ENCODE peak calls at places on chromosome 12, in five cellular contexts. G is fibroblast of lung, R is psoas muscle, Z is left ventricle myocardium inferior, L is body of pancreas. S is an unnamed sample.

GRCh38 chr12:30953257-30953656 is 26.7 kb downstream of the TSPAN11 start:
- DNase-seq in L (no peak), R (no peak), Z (no peak), G (no peak), S (no peak)

GRCh38 chr12:47264951-47265350 is 185.2 kb upstream of the AMIGO2 start:
- DNase-seq in R (no peak), G (no peak), Z (no peak), L (no peak), S (no peak)

GRCh38 chr12:116594325-116595038 is 35.3 kb downstream of the MAP1LC3B2 start:
- DNase-seq in R (no peak), L (no peak), G (no peak), Z (peak; percentile 49), S (peak; percentile 69)

GRCh38 chr12:69837191-69838085 is 12.4 kb downstream of the MYRFL start:
- DNase-seq in L (no peak), Z (no peak), R (no peak), G (no peak), S (no peak)

GRCh38 chr12:55515696-55516095 is 23.5 kb downstream of the OR6C68 start:
- DNase-seq in L (no peak), G (no peak), R (no peak), Z (no peak), S (no peak)

GRCh38 chr12:52389313-52390207 is 4.1 kb upstream of the KRT84 start:
- DNase-seq in Z (no peak), R (no peak), L (no peak), G (no peak), S (no peak)

GRCh38 chr12:117072106-117072505 is 27.1 kb downstream of the TESC start:
- DNase-seq in R (no peak), Z (no peak), L (no peak), G (no peak), S (no peak)

GRCh38 chr12:81819991-81820633 is 61.0 kb upstream of the PPFIA2 start:
- DNase-seq in Z (no peak), G (no peak), L (no peak), R (no peak), S (no peak)

GRCh38 chr12:67355428-67356385 is 86.5 kb downstream of the CAND1 start:
- DNase-seq in Z (no peak), G (peak; percentile 76), R (no peak), L (peak; percentile 53), S (peak; percentile 31)

GRCh38 chr12:68434391-68435007 is 102.3 kb upstream of the MDM1 start:
- DNase-seq in Z (no peak), L (no peak), R (no peak), G (no peak), S (no peak)

GRCh38 chr12:123986374-123986920 is 13.4 kb downstream of the ZNF664 start:
- DNase-seq in L (no peak), Z (no peak), R (no peak), G (no peak), S (no peak)

GRCh38 chr12:130246560-130246959 is 84.3 kb downstream of the FZD10 start:
- DNase-seq in R (no peak), Z (no peak), L (no peak), G (no peak), S (no peak)

GRCh38 chr12:125683748-125684381 is 618.6 kb downstream of the AACS start:
- DNase-seq in L (peak; percentile 66), G (no peak), R (no peak), Z (no peak), S (peak; percentile 57)

GRCh38 chr12:100897240-100897639 is 102.7 kb downstream of the ANO4 start:
- DNase-seq in L (no peak), Z (no peak), R (no peak), G (no peak), S (no peak)

GRCh38 chr12:117367006-117367638 is 5.7 kb upstream of the NOS1 start:
- DNase-seq in L (peak; percentile 89), Z (peak; percentile 30), R (peak; percentile 54), G (peak; percentile 63), S (no peak)

GRCh38 chr12:108320503-108321293 is 18.4 kb downstream of the CMKLR1 start:
- DNase-seq in L (no peak), Z (no peak), R (no peak), G (no peak), S (no peak)

GRCh38 chr12:125503128-125503527 is 437.9 kb downstream of the AACS start:
- DNase-seq in G (no peak), R (no peak), L (no peak), Z (no peak), S (no peak)

GRCh38 chr12:126704609-126705008 is 1562.4 kb upstream of the TMEM132C start:
- DNase-seq in L (no peak), R (no peak), Z (no peak), G (no peak), S (no peak)

GRCh38 chr12:110501378-110501721 is 561 bp downstream of the VPS29 start:
- DNase-seq in Z (no peak), G (peak; percentile 36), L (peak; percentile 66), R (peak; percentile 32), S (no peak)

GRCh38 chr12:129704232-129704830 is 199.5 kb downstream of the TMEM132D start:
- DNase-seq in R (no peak), G (no peak), Z (no peak), L (no peak), S (no peak)

GRCh38 chr12:99767809-99768208 is 120.3 kb downstream of the GARIN6 start:
- DNase-seq in Z (no peak), L (no peak), R (no peak), G (peak; percentile 42), S (no peak)

GRCh38 chr12:77746108-77746507 is 84.6 kb upstream of the NAV3 start:
- DNase-seq in Z (no peak), G (peak; percentile 50), R (no peak), L (no peak), S (no peak)

GRCh38 chr12:51980051-51980808 is 26.5 kb upstream of the TAMALIN start:
- DNase-seq in G (peak; percentile 71), L (peak; percentile 72), R (peak; percentile 55), Z (peak; percentile 63), S (peak; percentile 72)

GRCh38 chr12:91422811-91423210 is 240.2 kb upstream of the DCN start:
- DNase-seq in G (no peak), Z (no peak), R (no peak), L (no peak), S (no peak)

DNA sequence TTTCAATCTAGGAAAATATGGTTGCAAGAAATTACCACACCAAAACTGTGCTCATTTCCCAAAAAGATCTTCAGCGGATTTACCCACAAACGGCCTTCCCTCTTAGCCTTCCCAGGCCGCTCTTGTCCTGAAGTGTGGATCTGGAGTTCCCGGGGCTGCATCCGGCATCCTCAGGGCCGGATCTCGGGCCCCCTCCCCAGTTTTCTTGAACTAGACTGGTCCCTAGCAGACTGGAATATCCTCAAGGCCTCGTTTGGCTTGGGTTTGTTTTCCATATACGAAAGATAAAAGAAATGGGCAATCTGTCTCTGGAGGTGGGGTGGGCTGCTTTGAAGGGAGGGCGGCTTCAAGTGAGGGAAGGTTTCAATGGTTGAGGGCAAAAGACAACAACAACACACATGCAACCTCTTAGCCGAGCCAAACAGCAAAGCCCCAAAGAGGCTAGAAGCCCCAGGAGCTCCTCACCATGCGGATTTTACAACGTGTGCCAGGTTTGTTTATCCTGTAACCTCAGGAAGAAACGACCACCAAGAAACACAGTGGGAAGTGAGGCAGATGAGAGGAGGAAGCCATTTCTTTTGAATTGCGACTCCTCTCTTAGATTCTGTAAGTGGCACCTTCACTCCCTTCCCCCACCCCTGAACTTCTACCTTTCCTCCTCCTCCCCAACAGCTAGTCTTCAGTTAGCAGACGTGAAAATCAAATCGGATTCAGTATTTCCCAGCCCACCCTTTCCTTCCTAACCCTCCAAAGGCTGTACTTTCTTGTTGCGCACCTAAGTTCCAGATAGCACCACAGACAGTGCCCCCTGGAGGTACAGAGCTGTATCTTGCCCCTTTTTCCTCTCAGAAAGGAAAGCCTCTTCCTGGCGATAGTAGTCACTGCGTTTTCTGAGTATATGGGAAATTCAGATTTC is 2.6 kb downstream of the MYF6 start:
- DNase-seq in L (peak; percentile 15), R (no peak), G (no peak), Z (no peak), S (no peak)
- TF ChIP-seq CTCF in L (peak; percentile 35), R (peak; percentile 78), G (no peak), Z (peak; percentile 14), S (no peak)

GRCh38 chr12:113221997-113222729 is 899 bp downstream of the TPCN1 start:
- DNase-seq in G (no peak), Z (no peak), R (no peak), L (no peak), S (no peak)

GRCh38 chr12:113220593-113221180 is 577 bp upstream of the TPCN1 start:
- DNase-seq in R (no peak), G (no peak), L (no peak), Z (no peak), S (no peak)

GRCh38 chr12:113224955-113225354 is 3.7 kb downstream of the TPCN1 start:
- DNase-seq in Z (no peak), L (no peak), G (no peak), R (no peak), S (peak; percentile 4)

GRCh38 chr12:113221181-113221996 is at the start of gene TPCN1:
- DNase-seq in L (peak; percentile 100), R (peak; percentile 100), G (peak; percentile 100), Z (peak; percentile 100), S (peak; percentile 99)

DNA sequence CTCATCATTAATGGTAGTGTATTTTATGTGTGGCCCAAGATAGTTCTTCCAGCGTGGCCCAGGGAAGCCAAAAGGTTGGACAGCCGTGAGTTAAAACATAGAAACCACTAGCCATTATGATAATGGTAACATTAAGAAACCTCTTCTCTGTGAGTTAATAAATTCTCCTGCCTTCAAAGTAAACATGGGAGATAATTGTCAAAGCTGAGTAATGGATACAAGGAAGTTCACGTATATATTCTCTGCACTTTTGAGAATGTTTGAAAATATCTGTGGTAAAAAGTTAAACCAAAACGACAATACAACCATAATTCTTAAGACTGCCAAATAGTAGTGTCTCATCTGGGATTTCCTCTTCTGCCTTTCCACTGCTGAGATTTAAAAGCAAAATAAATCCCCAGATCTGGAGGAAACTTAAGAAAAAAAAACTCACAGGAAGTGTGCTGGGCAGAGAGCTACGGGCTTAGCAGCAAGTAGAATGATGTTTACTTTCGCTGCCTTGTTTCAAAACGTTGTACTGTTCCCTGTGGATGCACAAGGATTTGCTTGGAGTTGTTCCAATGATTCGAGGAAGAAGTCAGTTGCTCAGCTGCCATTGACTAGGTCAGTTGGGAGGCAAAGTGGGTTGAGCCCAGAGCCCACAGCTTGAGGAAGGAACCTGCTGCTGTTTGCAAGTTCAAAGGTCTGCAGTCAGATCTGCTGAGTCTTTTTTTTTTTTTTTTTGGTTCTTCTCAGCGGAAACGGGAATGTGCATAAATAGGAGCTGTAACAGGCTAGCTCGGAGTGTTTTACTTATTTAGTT is 1.7 kb downstream of the TPCN1 start:
- DNase-seq in L (peak; percentile 87), G (peak; percentile 96), Z (peak; percentile 62), R (peak; percentile 66), S (peak; percentile 87)
- H3K4me1 ChIP-seq in L (peaks cover 34% of the 10 kb centered on the region), G (peaks cover 12% of the 10 kb centered on the region), Z (peaks cover 76% of the 10 kb centered on the region), R (peaks cover 49% of the 10 kb centered on the region), S (peaks cover 29% of the 10 kb centered on the region)

GRCh38 chr12:94584370-94584769 is 66.0 kb downstream of the TMCC3 start:
- DNase-seq in L (no peak), R (no peak), G (no peak), Z (no peak), S (no peak)
- TF ChIP-seq CTCF in L (no peak), R (no peak), G (no peak), Z (no peak), S (no peak)

DNA sequence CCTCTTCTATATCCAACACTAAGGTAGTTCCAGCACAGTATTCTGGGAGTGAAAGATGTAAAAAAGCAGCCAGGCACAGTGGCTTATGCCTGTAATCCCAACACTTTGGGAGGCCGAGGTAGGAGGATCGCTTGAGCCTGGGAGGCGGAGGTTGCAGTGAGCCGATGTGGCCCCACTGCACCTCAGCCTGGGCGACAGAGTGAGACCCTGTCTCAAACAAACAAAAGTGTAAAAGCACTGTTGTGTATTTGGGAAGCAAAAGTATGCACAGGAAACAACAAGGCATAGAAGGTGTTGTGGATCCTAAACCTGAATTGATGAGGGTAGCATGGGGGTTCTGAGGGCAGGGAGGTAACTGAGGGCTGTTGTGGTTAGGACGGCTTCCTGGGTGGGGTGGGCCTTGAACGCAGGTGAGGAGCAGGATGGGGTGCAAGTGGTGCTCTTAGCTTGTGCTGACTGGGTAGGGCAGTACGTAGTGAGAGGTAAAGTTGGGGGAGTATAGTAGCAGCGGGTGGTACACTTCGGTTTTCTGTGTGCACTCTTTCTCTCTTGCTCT is 64.2 kb downstream of the RASSF3 start:
- DNase-seq in G (no peak), Z (no peak), L (no peak), R (no peak), S (peak; percentile 80)
- H3K4me1 ChIP-seq in G (peaks cover 9% of the 10 kb centered on the region), Z (peaks cover 98% of the 10 kb centered on the region), L (peaks cover 76% of the 10 kb centered on the region), R (peaks cover 18% of the 10 kb centered on the region), S (peaks cover 77% of the 10 kb centered on the region)